ENCODE peak calls at places on chromosomes 16 and 17, in four cellular contexts. Z, G, M and V are unnamed samples.

GRCh38 chr17:13114601-13115024 is 96.8 kb upstream of the ELAC2 start:
- DNase-seq in G (peak; percentile 37), M (peak; percentile 24), Z (peak; percentile 43), V (no peak)

GRCh38 chr16:87390641-87391323 is 1.4 kb upstream of the MAP1LC3B start:
- DNase-seq in M (no peak), Z (no peak), G (no peak), V (no peak)

GRCh38 chr17:3818786-3819185 is 17.8 kb upstream of the ITGAE start:
- DNase-seq in M (peak; percentile 29), G (no peak), Z (no peak), V (peak; percentile 88)

GRCh38 chr17:47935961-47936360 is 5.4 kb upstream of the PNPO start:
- DNase-seq in G (peak; percentile 76), Z (no peak), M (no peak), V (peak; percentile 14)

GRCh38 chr17:79023886-79024771 is at the start of gene C1QTNF1:
- DNase-seq in G (peak; percentile 71), M (no peak), Z (no peak), V (no peak)

GRCh38 chr17:62093188-62094155 is 28.4 kb upstream of the MED13 start:
- DNase-seq in Z (no peak), M (peak; percentile 36), G (no peak), V (peak; percentile 60)

GRCh38 chr16:54957403-54957802 is 26.7 kb downstream of the IRX5 start:
- DNase-seq in G (peak; percentile 76), M (peak; percentile 20), Z (no peak), V (no peak)

GRCh38 chr16:1163567-1164055 is 10.7 kb downstream of the CACNA1H start:
- DNase-seq in G (no peak), Z (no peak), M (no peak), V (no peak)

GRCh38 chr17:10875984-10876555 is 38.2 kb upstream of the PIRT start:
- DNase-seq in Z (no peak), G (peak; percentile 47), M (peak; percentile 40), V (peak; percentile 23)

GRCh38 chr17:9220466-9221230 is 199.3 kb downstream of the NTN1 start:
- DNase-seq in M (no peak), G (no peak), Z (no peak), V (no peak)

GRCh38 chr17:77002103-77003045 is 134.2 kb downstream of the MGAT5B start:
- DNase-seq in M (peak; percentile 100), G (no peak), Z (peak; percentile 47), V (no peak)

GRCh38 chr17:77482375-77483127 is 341.8 kb downstream of the SEC14L1 start:
- DNase-seq in Z (no peak), M (no peak), G (no peak), V (no peak)

GRCh38 chr17:34580685-34581445 is 1.5 kb downstream of the TMEM132E start:
- DNase-seq in M (no peak), Z (no peak), G (peak; percentile 49), V (no peak)

GRCh38 chr17:34582901-34583245 is 3.5 kb downstream of the TMEM132E start:
- DNase-seq in Z (no peak), M (no peak), G (no peak), V (no peak)

GRCh38 chr17:34581446-34582184 is 2.2 kb downstream of the TMEM132E start:
- DNase-seq in Z (no peak), M (no peak), G (no peak), V (no peak)

GRCh38 chr17:34579979-34580684 is 750 bp downstream of the TMEM132E start:
- DNase-seq in G (no peak), Z (no peak), M (no peak), V (peak; percentile 12)

GRCh38 chr17:34582185-34582900 is 3.0 kb downstream of the TMEM132E start:
- DNase-seq in M (no peak), Z (no peak), G (no peak), V (no peak)
- TF ChIP-seq EZH2 in M (no peak), Z (no peak), G (no peak), V (no peak)

GRCh38 chr17:82244413-82245140 is 15.7 kb downstream of the SLC16A3 start:
- DNase-seq in Z (no peak), M (no peak), G (peak; percentile 48), V (peak; percentile 38)

GRCh38 chr17:82242977-82243647 is 14.3 kb downstream of the SLC16A3 start:
- DNase-seq in Z (no peak), G (no peak), M (peak; percentile 84), V (no peak)

GRCh38 chr17:82242698-82242976 is 13.8 kb downstream of the SLC16A3 start:
- DNase-seq in G (no peak), M (no peak), Z (no peak), V (no peak)

GRCh38 chr17:82245144-82246039 is 16.6 kb downstream of the SLC16A3 start:
- DNase-seq in G (no peak), M (no peak), Z (no peak), V (no peak)

GRCh38 chr17:82243648-82244412 is 15.0 kb downstream of the SLC16A3 start:
- DNase-seq in Z (no peak), M (no peak), G (no peak), V (no peak)
- TF ChIP-seq JUN in Z (no peak), M (no peak), G (no peak), V (no peak)

DNA sequence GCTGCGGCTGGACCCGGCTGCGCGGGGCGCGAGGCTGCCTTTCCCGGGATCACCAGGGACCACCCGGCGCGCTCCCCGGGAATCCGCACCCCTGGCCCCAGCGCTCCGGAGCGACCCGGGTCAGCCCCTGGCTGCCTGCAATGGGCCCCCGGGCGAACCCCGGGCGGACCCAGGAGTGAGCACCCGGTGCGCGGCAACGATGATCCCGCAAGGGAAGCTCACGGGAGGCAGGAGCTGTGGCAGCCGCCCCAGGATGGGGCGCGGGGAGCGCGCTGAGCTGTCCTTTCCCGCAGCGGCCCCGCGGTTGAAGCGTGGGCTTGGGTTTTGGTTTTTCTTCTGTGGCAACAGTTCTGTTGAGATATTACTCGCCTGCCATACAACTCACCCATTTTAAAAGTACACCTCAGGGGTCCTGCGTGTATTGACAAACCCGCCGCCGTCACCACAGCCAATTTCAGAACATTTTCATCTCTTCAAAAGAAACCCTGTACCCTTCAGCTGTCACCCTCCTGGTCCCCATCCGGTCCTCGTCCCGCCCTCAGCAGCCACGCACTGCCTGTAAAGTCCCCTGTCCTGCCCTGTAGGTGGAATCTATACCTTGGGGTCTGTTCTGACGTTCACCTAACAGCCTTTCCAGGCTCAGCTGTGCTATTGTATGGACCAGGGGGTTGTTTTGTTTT is 12.8 kb downstream of the CHMP6 start:
- DNase-seq in G (no peak), M (no peak), Z (no peak), V (no peak)
- TF ChIP-seq EZH2 in G (no peak), M (peak; percentile 86), Z (peak; percentile 27), V (peak; percentile 92)

GRCh38 chr17:28711723-28712036 is at the start of gene PROCA1:
- DNase-seq in Z (no peak), G (peak; percentile 81), M (no peak), V (no peak)

GRCh38 chr17:28710948-28711722 is 553 bp downstream of the PROCA1 start:
- DNase-seq in Z (peak; percentile 83), G (peak; percentile 98), M (peak; percentile 86), V (peak; percentile 93)

GRCh38 chr17:28714281-28714680 is 2.6 kb upstream of the PROCA1 start:
- DNase-seq in G (no peak), M (no peak), Z (no peak), V (no peak)

GRCh38 chr17:28712705-28713415 is 1.2 kb upstream of the PROCA1 start:
- DNase-seq in M (no peak), Z (no peak), G (no peak), V (no peak)

DNA sequence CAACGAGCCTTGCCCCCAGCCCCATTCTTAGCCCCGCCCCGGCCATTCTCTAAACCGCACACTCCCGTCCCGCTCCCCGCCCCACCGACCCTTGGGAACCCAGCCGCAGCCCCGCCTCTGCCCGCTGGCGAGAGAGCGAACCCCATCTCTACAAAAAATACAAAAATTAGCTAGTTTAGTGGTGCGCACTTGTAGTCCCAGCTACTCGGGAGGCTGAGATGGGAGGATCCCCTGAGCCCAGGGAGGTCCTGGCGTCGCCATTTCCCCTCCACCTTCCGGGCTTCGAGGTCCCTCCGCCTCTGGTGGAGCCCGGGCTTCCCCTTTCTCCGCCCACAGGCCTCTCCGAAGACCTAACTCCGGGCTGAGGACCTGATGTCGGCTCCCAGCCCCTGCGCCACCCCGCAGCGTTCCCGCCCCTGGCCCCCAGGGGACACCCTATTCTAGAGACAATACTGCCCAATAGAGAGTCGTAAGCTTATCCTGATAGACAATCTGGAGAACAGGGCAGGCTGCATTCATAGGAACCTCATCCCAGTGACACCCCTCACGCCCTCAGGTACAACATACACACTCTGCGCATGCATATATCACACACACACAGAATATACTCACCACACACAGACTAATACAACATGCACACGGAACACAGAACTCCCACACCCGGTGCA is 483 bp upstream of the PROCA1 start:
- DNase-seq in M (no peak), G (peak; percentile 78), Z (no peak), V (no peak)
- TF ChIP-seq JUN in M (no peak), G (no peak), Z (no peak), V (no peak)

GRCh38 chr16:88430524-88431446 is 22.3 kb upstream of the ZFPM1 start:
- DNase-seq in G (peak; percentile 51), M (no peak), Z (no peak), V (peak; percentile 28)
- TF ChIP-seq EZH2 in G (peak; percentile 93), M (peak; percentile 95), Z (peak; percentile 47), V (no peak)

DNA sequence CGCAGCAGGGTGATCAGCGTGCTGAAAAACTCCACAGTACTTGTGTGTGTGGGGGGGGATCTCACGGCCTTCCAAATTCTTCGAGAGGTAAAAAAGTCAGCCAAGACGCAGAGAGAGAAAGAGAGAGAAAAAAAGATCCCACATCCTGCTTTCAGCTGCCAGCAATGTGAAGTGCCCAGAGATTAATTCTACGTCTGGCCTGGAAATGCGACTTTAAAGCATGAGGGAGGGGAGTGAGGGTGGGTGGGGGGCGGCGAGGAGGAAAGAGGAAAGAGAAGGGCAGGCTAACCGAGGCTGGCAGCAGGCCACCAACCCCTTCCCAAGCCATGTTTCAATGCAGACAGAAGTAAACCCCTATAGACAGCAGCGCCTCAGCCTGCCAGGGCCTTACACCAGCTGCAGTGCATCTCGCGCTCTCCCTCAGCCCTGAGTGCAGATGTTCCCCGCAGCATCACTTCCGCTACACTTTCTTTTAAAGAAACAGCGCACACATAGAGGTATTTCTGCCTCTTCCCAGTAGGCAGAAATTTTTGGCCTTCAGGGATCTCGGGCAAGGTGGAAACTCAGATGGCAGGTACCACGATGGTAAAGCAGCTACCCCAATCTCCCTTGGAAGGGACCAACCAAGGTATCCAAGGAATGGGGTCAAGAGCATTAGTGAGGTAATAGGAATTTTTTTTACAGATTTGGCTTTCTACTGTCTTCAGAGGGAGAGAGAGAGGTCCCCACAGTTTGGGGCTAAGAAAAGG is 87.8 kb downstream of the SMG6 start:
- DNase-seq in G (no peak), M (no peak), Z (no peak), V (peak; percentile 84)
- TF ChIP-seq JUN in G (no peak), M (no peak), Z (no peak), V (no peak)

GRCh38 chr16:66925322-66925840 is at the start of gene RRAD:
- DNase-seq in G (peak; percentile 75), Z (no peak), M (no peak), V (peak; percentile 11)
- TF ChIP-seq EZH2 in G (no peak), Z (peak; percentile 81), M (peak; percentile 89), V (peak; percentile 97)